ENCODE peak calls at places on chromosomes 3 and 15, in nine cellular contexts. Y, P, G, U, D, J, V, R and Q are unnamed samples. For H3K9me3, the result is how much of the 10 kb centered on the place peaks cover.

GRCh38 chr15:48191574-48192225 is at the start of gene CTXN2:
- DNase-seq in U (no peak), D (peak), J (no peak), P (no peak), Y (no peak), G (no peak), R (no peak), V (no peak), Q (peak)

GRCh38 chr15:77597804-77598453 is 34.8 kb downstream of the LINGO1 start:
- DNase-seq in J (no peak), U (no peak), P (no peak), G (no peak), D (no peak), V (no peak), R (no peak), Y (no peak), Q (no peak)

GRCh38 chr3:152497457-152497856 is 228.7 kb downstream of the MBNL1 start:
- DNase-seq in V (no peak), R (no peak), J (no peak), G (no peak), U (no peak), D (no peak), Y (no peak), P (no peak), Q (no peak)

GRCh38 chr15:38504680-38505467 is 50.9 kb downstream of the FAM98B start:
- DNase-seq in Y (no peak), J (no peak), V (no peak), D (no peak), P (no peak), G (no peak), U (no peak), R (no peak), Q (no peak)

GRCh38 chr3:142863010-142863787 is 25.7 kb downstream of the PCOLCE2 start:
- DNase-seq in J (no peak), P (no peak), U (no peak), G (no peak), R (no peak), V (no peak), D (no peak), Y (no peak), Q (no peak)

GRCh38 chr3:127183931-127184869 is 8.7 kb upstream of the PRR23E start:
- DNase-seq in G (peak), D (peak), V (no peak), J (no peak), P (no peak), Y (no peak), R (no peak), U (no peak), Q (no peak)

GRCh38 chr3:107217161-107217560 is 160.1 kb upstream of the CCDC54 start:
- DNase-seq in R (no peak), D (no peak), V (no peak), P (peak), U (no peak), Y (no peak), G (no peak), J (no peak), Q (no peak)

GRCh38 chr3:100042144-100042543 is 72.2 kb downstream of the FILIP1L start:
- DNase-seq in J (no peak), V (no peak), Y (no peak), U (no peak), R (no peak), D (no peak), G (no peak), P (peak), Q (no peak)

GRCh38 chr3:16064660-16065414 is 109.6 kb upstream of the GALNT15 start:
- DNase-seq in P (peak), J (no peak), G (peak), V (peak), U (peak), Y (no peak), D (no peak), R (peak), Q (peak)

GRCh38 chr15:89662893-89663673 is 7.8 kb upstream of the KIF7 start:
- DNase-seq in G (peak), U (peak), J (peak), P (no peak), R (peak), D (no peak), Y (peak), V (no peak), Q (peak)

GRCh38 chr3:70981252-70981933 is 602.1 kb downstream of the FOXP1 start:
- DNase-seq in J (no peak), P (no peak), U (no peak), G (no peak), Y (no peak), V (no peak), R (no peak), D (no peak), Q (no peak)

GRCh38 chr15:56538901-56539545 is 74.1 kb upstream of the MNS1 start:
- DNase-seq in Y (no peak), G (no peak), V (no peak), R (no peak), D (no peak), U (no peak), P (no peak), J (no peak), Q (no peak)

GRCh38 chr3:39760325-39760724 is 49.1 kb upstream of the MYRIP start:
- DNase-seq in D (no peak), R (no peak), P (no peak), G (no peak), Y (no peak), V (no peak), J (no peak), U (no peak), Q (no peak)

GRCh38 chr3:13550791-13551360 is 2.0 kb downstream of the FBLN2 start:
- DNase-seq in R (no peak), Y (peak), D (no peak), J (no peak), G (no peak), V (no peak), U (no peak), P (no peak), Q (no peak)

GRCh38 chr15:100922192-100923040 is 3.3 kb downstream of the LRRK1 start:
- DNase-seq in P (no peak), Y (no peak), G (no peak), J (no peak), U (no peak), V (no peak), D (no peak), R (no peak), Q (no peak)

DNA sequence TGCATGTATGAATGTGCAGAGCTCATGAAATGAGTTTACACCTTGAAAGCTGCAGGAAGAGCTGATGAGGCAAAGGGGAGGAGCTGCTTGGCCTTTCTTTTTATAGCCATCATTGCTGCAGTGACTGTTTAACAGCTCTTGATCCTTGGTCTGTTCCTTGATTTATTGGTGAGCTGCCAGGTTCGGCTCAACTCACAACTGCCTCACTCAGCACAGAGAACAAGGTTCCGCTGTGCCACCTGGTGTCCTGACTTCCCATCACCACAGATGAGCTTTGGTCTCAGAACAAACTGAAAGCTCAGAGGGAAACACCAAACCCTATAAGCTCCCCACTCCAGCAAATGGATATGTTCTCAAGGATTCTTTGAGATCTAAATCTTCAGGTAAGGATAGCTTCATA is 626.1 kb downstream of the MAGI1 start:
- DNase-seq in G (peak), V (peak), J (peak), D (no peak), U (no peak), R (no peak), P (no peak), Y (no peak), Q (peak)
- TF ChIP-seq CTCF in G (peak), V (peak), J (peak), D (peak), U (no peak), R (no peak), P (no peak), Y (no peak), Q (peak)

DNA sequence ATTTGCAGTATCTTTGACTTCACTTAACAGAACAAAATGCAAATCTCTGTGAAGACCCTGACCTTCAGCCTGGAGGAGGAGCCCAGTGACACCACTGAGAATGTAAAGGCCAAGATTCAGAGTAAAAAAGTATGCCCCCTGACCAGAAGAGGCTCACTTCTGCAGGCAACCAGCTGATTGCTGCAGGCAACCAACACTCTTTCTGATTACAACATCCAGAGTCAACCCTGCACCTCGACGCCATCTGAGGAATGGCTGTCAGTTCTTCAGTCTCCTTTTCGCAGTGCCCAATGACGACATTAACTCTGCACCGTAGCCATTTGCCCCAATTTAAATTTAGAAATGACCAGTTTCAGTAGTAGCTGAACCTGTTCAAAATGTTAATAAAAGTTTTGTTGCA is 14.9 kb downstream of the ATP13A3 start:
- DNase-seq in R (no peak), U (no peak), Y (no peak), V (no peak), D (no peak), G (no peak), J (no peak), P (no peak), Q (no peak)
- H3K9me3 ChIP-seq in R (under half), U (under half), Y (under half), V (under half), D (under half), G (under half), J (under half), P (under half), Q (under half)

GRCh38 chr3:111845996-111846395 is 13.1 kb upstream of the PHLDB2 start:
- DNase-seq in V (no peak), G (no peak), J (no peak), Y (no peak), U (no peak), R (no peak), D (no peak), P (no peak), Q (no peak)
- TF ChIP-seq EP300 in V (no peak), G (no peak), J (no peak), Y (no peak), U (no peak), R (no peak), D (no peak), P (no peak), Q (no peak)

GRCh38 chr15:31571676-31572075 is 245.0 kb downstream of the KLF13 start:
- DNase-seq in J (no peak), G (no peak), Y (no peak), D (no peak), V (no peak), P (peak), U (no peak), R (no peak), Q (no peak)
- TF ChIP-seq CTCF in J (no peak), G (no peak), Y (no peak), D (peak), V (no peak), P (peak), U (no peak), R (no peak), Q (no peak)

DNA sequence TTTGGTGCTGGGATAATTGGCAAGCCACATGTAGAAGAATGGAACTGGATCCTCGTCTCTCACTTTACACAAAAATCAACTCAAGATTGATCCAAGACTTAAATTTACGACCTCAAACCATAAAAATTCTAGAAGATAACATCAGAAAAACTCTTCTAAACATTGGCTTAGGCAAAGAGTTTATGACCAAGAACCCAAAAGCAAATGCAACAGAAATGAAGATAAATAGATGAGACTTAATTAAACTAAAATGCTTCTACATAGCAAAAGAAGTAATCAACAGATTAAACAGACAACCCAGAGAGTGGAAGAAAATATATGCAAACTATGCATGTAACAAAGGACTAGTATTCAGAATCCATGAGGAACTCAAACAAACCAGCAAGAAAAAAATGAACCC is 80.1 kb downstream of the CLDN1 start:
- DNase-seq in V (no peak), R (no peak), D (no peak), Y (no peak), G (no peak), U (no peak), J (no peak), P (no peak), Q (no peak)
- H3K9me3 ChIP-seq in V (under half), R (under half), D (under half), Y (under half), G (under half), U (under half), J (under half), P (under half), Q (under half)

GRCh38 chr3:101635954-101636798 is 40.8 kb downstream of the ZBTB11 start:
- DNase-seq in D (peak), R (no peak), V (peak), J (peak), P (peak), Y (no peak), U (peak), G (no peak), Q (peak)

GRCh38 chr3:101639280-101639963 is 37.5 kb downstream of the ZBTB11 start:
- DNase-seq in G (no peak), U (no peak), J (no peak), D (peak), V (no peak), R (no peak), P (no peak), Y (no peak), Q (no peak)

GRCh38 chr3:101635345-101635744 is 41.6 kb downstream of the ZBTB11 start:
- DNase-seq in V (no peak), U (no peak), J (no peak), Y (no peak), R (no peak), G (no peak), D (peak), P (no peak), Q (no peak)

GRCh38 chr3:101638262-101638745 is 38.6 kb downstream of the ZBTB11 start:
- DNase-seq in D (peak), R (no peak), J (no peak), P (no peak), Y (no peak), G (no peak), V (peak), U (no peak), Q (no peak)

GRCh38 chr3:101637461-101637860 is 39.5 kb downstream of the ZBTB11 start:
- DNase-seq in U (no peak), V (no peak), J (no peak), G (no peak), P (no peak), D (peak), R (no peak), Y (no peak), Q (no peak)
- TF ChIP-seq EP300 in U (no peak), V (no peak), J (no peak), G (no peak), P (no peak), D (no peak), R (no peak), Y (no peak), Q (no peak)

GRCh38 chr3:69452295-69452694 is 66.4 kb upstream of the FRMD4B start:
- DNase-seq in J (no peak), P (no peak), U (no peak), R (no peak), V (no peak), Y (no peak), D (no peak), G (no peak), Q (no peak)
- TF ChIP-seq CTCF in J (no peak), P (no peak), U (no peak), R (no peak), V (no peak), Y (no peak), D (no peak), G (no peak), Q (no peak)